ENCODE peak calls at places on chromosomes 12 and 14, in seven cellular contexts. One of them, this sample, is unnamed. For H3K36me3, the result is how much of the 10 kb centered on the place peaks cover.

GRCh38 chr14:63249112-63249511 is 44.9 kb downstream of the RHOJ start:
- DNase-seq in astrocyte: peak
- DNase-seq in neural progenitor cell: no peak
- DNase-seq in IMR-90: peak
- DNase-seq in tibial artery: no peak
- DNase-seq in Panc1: no peak
- DNase-seq in GM23338: no peak
- DNase-seq in this sample: no peak

GRCh38 chr12:22610148-22610547 is 14.8 kb upstream of the ETNK1 start:
- DNase-seq in IMR-90: no peak
- DNase-seq in GM23338: no peak
- DNase-seq in neural progenitor cell: no peak
- DNase-seq in astrocyte: no peak
- DNase-seq in tibial artery: no peak
- DNase-seq in Panc1: no peak
- DNase-seq in this sample: no peak

GRCh38 chr14:77660754-77661153 is 44.3 kb upstream of the SPTLC2 start:
- DNase-seq in Panc1: no peak
- DNase-seq in tibial artery: no peak
- DNase-seq in astrocyte: peak
- DNase-seq in IMR-90: no peak
- DNase-seq in neural progenitor cell: peak
- DNase-seq in GM23338: no peak
- DNase-seq in this sample: no peak

GRCh38 chr14:24251880-24252288 is 9.5 kb upstream of the TINF2 start:
- DNase-seq in Panc1: no peak
- DNase-seq in GM23338: peak
- DNase-seq in neural progenitor cell: no peak
- DNase-seq in astrocyte: peak
- DNase-seq in tibial artery: no peak
- DNase-seq in IMR-90: peak
- DNase-seq in this sample: no peak

GRCh38 chr14:74468513-74468912 is 24.6 kb downstream of the NPC2 start:
- DNase-seq in GM23338: no peak
- DNase-seq in tibial artery: no peak
- DNase-seq in astrocyte: no peak
- DNase-seq in IMR-90: no peak
- DNase-seq in neural progenitor cell: no peak
- DNase-seq in Panc1: no peak
- DNase-seq in this sample: no peak

GRCh38 chr12:45644521-45644920 is 85.0 kb upstream of the ARID2 start:
- DNase-seq in astrocyte: no peak
- DNase-seq in tibial artery: no peak
- DNase-seq in Panc1: no peak
- DNase-seq in IMR-90: peak
- DNase-seq in GM23338: peak
- DNase-seq in neural progenitor cell: no peak
- DNase-seq in this sample: no peak

GRCh38 chr12:105935981-105936380 is 202.8 kb downstream of the NUAK1 start:
- DNase-seq in tibial artery: no peak
- DNase-seq in IMR-90: peak
- DNase-seq in astrocyte: peak
- DNase-seq in Panc1: no peak
- DNase-seq in GM23338: no peak
- DNase-seq in neural progenitor cell: no peak
- DNase-seq in this sample: no peak

GRCh38 chr12:25623816-25624215 is 70.7 kb upstream of the LMNTD1 start:
- DNase-seq in astrocyte: no peak
- DNase-seq in GM23338: no peak
- DNase-seq in IMR-90: no peak
- DNase-seq in tibial artery: no peak
- DNase-seq in neural progenitor cell: no peak
- DNase-seq in Panc1: no peak
- DNase-seq in this sample: no peak

GRCh38 chr14:56102901-56103409 is 15.3 kb upstream of the PELI2 start:
- DNase-seq in GM23338: no peak
- DNase-seq in Panc1: no peak
- DNase-seq in neural progenitor cell: no peak
- DNase-seq in astrocyte: no peak
- DNase-seq in tibial artery: no peak
- DNase-seq in IMR-90: no peak
- DNase-seq in this sample: no peak

GRCh38 chr12:127327986-127328385 is 939.0 kb upstream of the TMEM132C start:
- DNase-seq in IMR-90: no peak
- DNase-seq in astrocyte: no peak
- DNase-seq in Panc1: no peak
- DNase-seq in neural progenitor cell: no peak
- DNase-seq in GM23338: no peak
- DNase-seq in tibial artery: no peak
- DNase-seq in this sample: no peak

GRCh38 chr12:32379213-32379612 is 20.1 kb upstream of the FGD4 start:
- DNase-seq in neural progenitor cell: no peak
- DNase-seq in IMR-90: no peak
- DNase-seq in GM23338: no peak
- DNase-seq in Panc1: no peak
- DNase-seq in tibial artery: no peak
- DNase-seq in astrocyte: no peak
- DNase-seq in this sample: no peak

GRCh38 chr12:123187637-123188036 is 36.7 kb upstream of the PITPNM2 start:
- DNase-seq in astrocyte: no peak
- DNase-seq in IMR-90: no peak
- DNase-seq in Panc1: no peak
- DNase-seq in neural progenitor cell: no peak
- DNase-seq in GM23338: no peak
- DNase-seq in tibial artery: no peak
- DNase-seq in this sample: no peak
- H3K36me3 ChIP-seq in astrocyte: under half
- H3K36me3 ChIP-seq in IMR-90: under half
- H3K36me3 ChIP-seq in Panc1: under half
- H3K36me3 ChIP-seq in neural progenitor cell: under half
- H3K36me3 ChIP-seq in GM23338: under half
- H3K36me3 ChIP-seq in tibial artery: under half
- H3K36me3 ChIP-seq in this sample: under half

GRCh38 chr14:61644185-61644584 is 51.1 kb upstream of the HIF1A start:
- DNase-seq in IMR-90: no peak
- DNase-seq in GM23338: no peak
- DNase-seq in astrocyte: no peak
- DNase-seq in tibial artery: no peak
- DNase-seq in Panc1: no peak
- DNase-seq in neural progenitor cell: no peak
- DNase-seq in this sample: no peak
- H3K4me3 ChIP-seq in IMR-90: no peak
- H3K4me3 ChIP-seq in GM23338: no peak
- H3K4me3 ChIP-seq in astrocyte: no peak
- H3K4me3 ChIP-seq in tibial artery: no peak
- H3K4me3 ChIP-seq in Panc1: no peak
- H3K4me3 ChIP-seq in neural progenitor cell: no peak
- H3K4me3 ChIP-seq in this sample: no peak

GRCh38 chr12:16854465-16854864 is 248.5 kb upstream of the LMO3 start:
- DNase-seq in neural progenitor cell: no peak
- DNase-seq in Panc1: no peak
- DNase-seq in IMR-90: no peak
- DNase-seq in GM23338: no peak
- DNase-seq in tibial artery: no peak
- DNase-seq in astrocyte: no peak
- DNase-seq in this sample: no peak

GRCh38 chr12:16844875-16845274 is 238.9 kb upstream of the LMO3 start:
- DNase-seq in neural progenitor cell: peak
- DNase-seq in tibial artery: no peak
- DNase-seq in astrocyte: no peak
- DNase-seq in Panc1: no peak
- DNase-seq in GM23338: peak
- DNase-seq in IMR-90: no peak
- DNase-seq in this sample: no peak

DNA sequence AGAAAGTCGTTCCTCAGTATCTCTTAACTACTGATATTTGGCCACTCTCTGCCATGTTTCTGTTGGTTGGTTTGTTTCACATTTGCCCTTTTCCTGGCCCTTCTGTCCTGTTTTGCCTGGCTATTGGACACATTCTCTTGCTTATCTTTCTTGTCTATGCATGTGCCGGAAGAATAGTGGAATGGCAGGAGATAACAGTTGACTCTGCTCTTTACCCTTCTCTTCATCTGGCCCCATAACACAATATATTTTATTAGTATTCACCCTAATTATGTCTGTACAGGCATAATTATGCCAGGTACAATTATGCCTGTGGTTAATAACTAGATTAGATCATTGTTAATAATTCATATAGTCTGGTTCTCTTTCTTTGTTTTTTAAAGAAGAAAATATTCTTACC is 243.5 kb upstream of the LMO3 start:
- DNase-seq in Panc1: no peak
- DNase-seq in astrocyte: no peak
- DNase-seq in GM23338: no peak
- DNase-seq in neural progenitor cell: no peak
- DNase-seq in IMR-90: no peak
- DNase-seq in tibial artery: no peak
- DNase-seq in this sample: no peak
- H3K36me3 ChIP-seq in Panc1: under half
- H3K36me3 ChIP-seq in astrocyte: under half
- H3K36me3 ChIP-seq in GM23338: under half
- H3K36me3 ChIP-seq in neural progenitor cell: under half
- H3K36me3 ChIP-seq in IMR-90: under half
- H3K36me3 ChIP-seq in tibial artery: under half
- H3K36me3 ChIP-seq in this sample: under half

GRCh38 chr14:92987713-92988510 is 65.0 kb downstream of the CHGA start:
- DNase-seq in Panc1: no peak
- DNase-seq in neural progenitor cell: no peak
- DNase-seq in GM23338: no peak
- DNase-seq in astrocyte: no peak
- DNase-seq in IMR-90: no peak
- DNase-seq in tibial artery: no peak
- DNase-seq in this sample: no peak
- H3K4me3 ChIP-seq in Panc1: no peak
- H3K4me3 ChIP-seq in neural progenitor cell: no peak
- H3K4me3 ChIP-seq in GM23338: no peak
- H3K4me3 ChIP-seq in astrocyte: no peak
- H3K4me3 ChIP-seq in IMR-90: no peak
- H3K4me3 ChIP-seq in tibial artery: no peak
- H3K4me3 ChIP-seq in this sample: no peak

This sample was measured in iPS DF 6.9.